ENCODE peak calls at places on chromosomes 6 and 20, in eight cellular contexts. J, V, P, F, G, D, H and M are unnamed samples.
A peak's percentile ranks its signal among the peaks of the same experiment; 100 is the strongest.

GRCh38 chr6:144953552-144954240 is 668.6 kb downstream of the UTRN start:
- DNase-seq in J (peak; percentile 95), V (no peak), P (no peak), F (peak; percentile 73), G (peak; percentile 30), D (peak; percentile 21), H (peak; percentile 93), M (no peak)

GRCh38 chr6:166167801-166168615 is at the start of gene TBXT:
- DNase-seq in J (no peak), V (peak; percentile 76), P (no peak), F (no peak), G (no peak), D (no peak), H (no peak), M (no peak)

GRCh38 chr6:26215200-26216014 is 128.2 kb downstream of the HFE start:
- DNase-seq in J (peak; percentile 65), V (peak; percentile 84), P (no peak), F (peak; percentile 20), G (no peak), D (no peak), H (no peak), M (peak; percentile 75)

GRCh38 chr6:86118271-86118670 is 475.6 kb upstream of the SYNCRIP start:
- DNase-seq in J (no peak), V (no peak), P (no peak), F (no peak), G (no peak), D (no peak), H (no peak), M (no peak)

GRCh38 chr20:64003970-64004725 is 23.2 kb downstream of the PRPF6 start:
- DNase-seq in J (no peak), V (no peak), P (no peak), F (no peak), G (no peak), D (no peak), H (no peak), M (peak; percentile 84)

GRCh38 chr6:3729603-3730344 is 21.7 kb downstream of the PXDC1 start:
- DNase-seq in J (no peak), V (no peak), P (no peak), F (no peak), G (no peak), D (no peak), H (no peak), M (no peak)

GRCh38 chr6:26223677-26224546 is 136.7 kb downstream of the HFE start:
- DNase-seq in J (peak; percentile 94), V (peak; percentile 86), P (no peak), F (peak; percentile 97), G (peak; percentile 98), D (peak; percentile 30), H (peak; percentile 93), M (peak; percentile 97)

GRCh38 chr6:137970368-137970767 is 103.3 kb downstream of the TNFAIP3 start:
- DNase-seq in J (no peak), V (no peak), P (no peak), F (no peak), G (no peak), D (no peak), H (no peak), M (no peak)

GRCh38 chr6:86256615-86257187 is 614.0 kb upstream of the SYNCRIP start:
- DNase-seq in J (no peak), V (no peak), P (no peak), F (no peak), G (no peak), D (no peak), H (no peak), M (no peak)

GRCh38 chr6:163189609-163190008 is 224.9 kb upstream of the QKI start:
- DNase-seq in J (no peak), V (no peak), P (no peak), F (no peak), G (no peak), D (no peak), H (no peak), M (no peak)

GRCh38 chr20:3836132-3836531 is 10.5 kb upstream of the MAVS start:
- DNase-seq in J (no peak), V (no peak), P (no peak), F (no peak), G (no peak), D (no peak), H (no peak), M (no peak)

GRCh38 chr6:150729188-150729748 is 129.6 kb downstream of the PLEKHG1 start:
- DNase-seq in J (no peak), V (no peak), P (no peak), F (no peak), G (no peak), D (no peak), H (no peak), M (peak; percentile 18)

GRCh38 chr20:49399329-49399728 is 83.1 kb downstream of the KCNB1 start:
- DNase-seq in J (no peak), V (no peak), P (no peak), F (peak; percentile 82), G (no peak), D (no peak), H (no peak), M (no peak)

GRCh38 chr6:1346556-1347186 is 34.8 kb downstream of the FOXQ1 start:
- DNase-seq in J (no peak), V (no peak), P (no peak), F (peak; percentile 54), G (no peak), D (no peak), H (no peak), M (no peak)

GRCh38 chr6:16562498-16562897 is 198.8 kb downstream of the ATXN1 start:
- DNase-seq in J (no peak), V (no peak), P (no peak), F (peak; percentile 37), G (no peak), D (no peak), H (no peak), M (no peak)

GRCh38 chr6:16519265-16520242 is 241.7 kb downstream of the ATXN1 start:
- DNase-seq in J (no peak), V (peak; percentile 60), P (no peak), F (no peak), G (no peak), D (no peak), H (peak; percentile 4), M (peak; percentile 88)

GRCh38 chr6:143694560-143694959 is 16.8 kb downstream of the PHACTR2 start:
- DNase-seq in J (peak; percentile 27), V (no peak), P (no peak), F (no peak), G (peak; percentile 55), D (no peak), H (peak; percentile 47), M (peak; percentile 75)

GRCh38 chr20:25623225-25623735 is 534 bp downstream of the NANP start:
- DNase-seq in J (peak; percentile 47), V (peak; percentile 75), P (no peak), F (no peak), G (no peak), D (peak; percentile 43), H (peak; percentile 35), M (peak; percentile 66)

GRCh38 chr6:41449399-41450245 is 96.6 kb upstream of the FOXP4 start:
- DNase-seq in J (no peak), V (peak; percentile 72), P (no peak), F (peak; percentile 54), G (no peak), D (no peak), H (no peak), M (peak; percentile 93)

GRCh38 chr6:138677538-138677937 is 96.0 kb upstream of the CCDC28A start:
- DNase-seq in J (no peak), V (no peak), P (no peak), F (no peak), G (no peak), D (no peak), H (no peak), M (peak; percentile 67)

GRCh38 chr20:8248051-8248450 is 116.0 kb downstream of the PLCB1 start:
- DNase-seq in J (no peak), V (no peak), P (no peak), F (no peak), G (no peak), D (no peak), H (no peak), M (peak; percentile 22)

GRCh38 chr20:709421-709820 is 33.8 kb upstream of the SCRT2 start:
- DNase-seq in J (no peak), V (peak; percentile 86), P (no peak), F (no peak), G (no peak), D (no peak), H (no peak), M (peak; percentile 82)

GRCh38 chr6:167238169-167238693 is 52.9 kb upstream of the UNC93A start:
- DNase-seq in J (no peak), V (no peak), P (no peak), F (no peak), G (no peak), D (no peak), H (no peak), M (no peak)